ENCODE peak calls at places on chromosomes 7 and 10, in five cellular contexts. K is astrocyte of the cerebellum, O is cardiac muscle cell, F is H7, I is NCI-H460. X is an unnamed sample.

GRCh38 chr7:94449151-94449725 is 54.5 kb downstream of the COL1A2 start:
- DNase-seq in K (no peak), O (peak; percentile 69), F (peak; percentile 5), I (peak; percentile 11), X (no peak)

GRCh38 chr10:53601260-53601875 is 828.8 kb upstream of the MBL2 start:
- DNase-seq in K (peak; percentile 13), O (peak; percentile 54), F (peak; percentile 2), I (peak; percentile 38), X (no peak)

GRCh38 chr10:133379152-133379800 is at the start of gene PAOX:
- DNase-seq in K (no peak), O (peak; percentile 75), F (peak; percentile 98), I (peak; percentile 50), X (no peak)

GRCh38 chr7:50838675-50839377 is 56.1 kb upstream of the GRB10 start:
- DNase-seq in K (peak; percentile 64), O (peak; percentile 67), F (no peak), I (peak; percentile 12), X (no peak)

GRCh38 chr7:55641273-55641691 is 69.0 kb upstream of the VOPP1 start:
- DNase-seq in K (peak; percentile 74), O (peak; percentile 89), F (peak; percentile 54), I (peak; percentile 33), X (peak; percentile 47)

GRCh38 chr7:101743241-101743994 is 74.0 kb upstream of the CUX1 start:
- DNase-seq in K (peak; percentile 23), O (peak; percentile 73), F (peak; percentile 96), I (no peak), X (no peak)

GRCh38 chr10:48935141-48935540 is 4.5 kb downstream of the LRRC18 start:
- DNase-seq in K (no peak), O (peak; percentile 14), F (peak; percentile 53), I (no peak), X (no peak)

GRCh38 chr10:63477927-63478326 is 12.2 kb upstream of the JMJD1C start:
- DNase-seq in K (no peak), O (no peak), F (no peak), I (no peak), X (no peak)

GRCh38 chr7:45910855-45911254 is 10.2 kb downstream of the IGFBP3 start:
- DNase-seq in K (no peak), O (no peak), F (no peak), I (no peak), X (no peak)

GRCh38 chr10:129754211-129755050 is 209.6 kb downstream of the EBF3 start:
- DNase-seq in K (no peak), O (no peak), F (no peak), I (no peak), X (no peak)

GRCh38 chr7:38492010-38492409 is 139.2 kb downstream of the AMPH start:
- DNase-seq in K (no peak), O (no peak), F (no peak), I (no peak), X (no peak)

GRCh38 chr7:11846311-11846710 is 14.3 kb upstream of the THSD7A start:
- DNase-seq in K (no peak), O (peak; percentile 29), F (no peak), I (no peak), X (no peak)

GRCh38 chr7:135035252-135035651 is 48.9 kb downstream of the AGBL3 start:
- DNase-seq in K (no peak), O (no peak), F (no peak), I (no peak), X (no peak)

X was measured in GM12864.